ENCODE peak calls at places on chromosomes 16 and 17, in seven cellular contexts. P, Q, U, W, R, O and S are unnamed samples.
A peak's percentile ranks its signal among the peaks of the same experiment; 100 is the strongest.

GRCh38 chr16:14015461-14015860 is 55.7 kb upstream of the MRTFB start:
- DNase-seq in W (no peak), R (no peak), Q (no peak), U (no peak), O (no peak), P (no peak), S (no peak)

GRCh38 chr16:57618306-57619132 is 9.9 kb upstream of the ADGRG1 start:
- DNase-seq in O (no peak), R (no peak), W (no peak), Q (no peak), U (no peak), P (no peak), S (no peak)

GRCh38 chr17:77718669-77718961 is 239.9 kb upstream of the TNRC6C start:
- DNase-seq in W (no peak), O (no peak), U (no peak), R (no peak), Q (no peak), P (no peak), S (no peak)

GRCh38 chr17:75994802-75995350 is 5.8 kb upstream of the CDK3 start:
- DNase-seq in R (no peak), W (no peak), U (no peak), Q (no peak), P (no peak), O (no peak), S (no peak)

GRCh38 chr17:61451538-61452300 is 503 bp upstream of the TBX4 start:
- DNase-seq in Q (no peak), P (no peak), R (peak; percentile 64), U (no peak), W (no peak), O (no peak), S (no peak)

GRCh38 chr17:81189670-81190530 is 23.9 kb upstream of the AATK start:
- DNase-seq in Q (no peak), U (peak; percentile 10), O (no peak), R (peak; percentile 49), P (no peak), W (no peak), S (no peak)

GRCh38 chr16:5581963-5582362 is 484.4 kb upstream of the EEF2KMT start:
- DNase-seq in O (no peak), P (no peak), R (no peak), W (no peak), Q (no peak), U (no peak), S (no peak)

GRCh38 chr16:27547134-27547533 is 2.6 kb downstream of the GTF3C1 start:
- DNase-seq in W (peak; percentile 39), O (no peak), U (no peak), R (no peak), P (peak; percentile 22), Q (peak; percentile 45), S (no peak)

GRCh38 chr16:66489818-66490217 is 60.1 kb downstream of the TK2 start:
- DNase-seq in P (no peak), R (no peak), O (no peak), U (no peak), W (no peak), Q (no peak), S (no peak)

GRCh38 chr17:55664287-55664686 is 58.4 kb downstream of the TMEM100 start:
- DNase-seq in W (no peak), R (no peak), U (no peak), Q (no peak), P (no peak), O (no peak), S (no peak)

GRCh38 chr16:80656731-80657150 is 115.9 kb downstream of the DYNLRB2 start:
- DNase-seq in P (no peak), R (peak; percentile 11), W (no peak), U (no peak), Q (no peak), O (no peak), S (no peak)

GRCh38 chr17:64212122-64212521 is 50.9 kb downstream of the TEX2 start:
- DNase-seq in Q (peak; percentile 70), R (no peak), U (no peak), P (no peak), W (no peak), O (no peak), S (no peak)

GRCh38 chr16:29256501-29256981 is 150.0 kb downstream of the NPIPB11 start:
- DNase-seq in Q (no peak), P (peak; percentile 26), U (no peak), O (no peak), W (no peak), R (peak; percentile 37), S (no peak)

GRCh38 chr16:27315333-27316037 is 1.7 kb downstream of the IL4R start:
- DNase-seq in P (no peak), R (peak; percentile 38), Q (peak; percentile 55), W (no peak), O (no peak), U (peak; percentile 64), S (no peak)

GRCh38 chr17:69269174-69269998 is 40.8 kb upstream of the ABCA10 start:
- DNase-seq in R (no peak), P (no peak), W (peak; percentile 27), U (no peak), O (no peak), Q (peak; percentile 29), S (no peak)

GRCh38 chr17:43170766-43171681 is at the start of gene NBR1:
- DNase-seq in W (peak; percentile 97), U (peak; percentile 93), R (peak; percentile 99), O (peak; percentile 96), Q (peak; percentile 96), P (peak; percentile 95), S (peak; percentile 83)
- TF ChIP-seq CTCF in W (peak; percentile 7), U (no peak), R (peak; percentile 28), O (peak; percentile 27), Q (peak; percentile 56), P (peak; percentile 45), S (no peak)

GRCh38 chr16:77807-78443 is at the start of gene MPG:
- DNase-seq in O (peak; percentile 60), W (no peak), U (peak; percentile 91), P (peak; percentile 89), Q (peak; percentile 70), R (peak; percentile 77), S (no peak)
- TF ChIP-seq CTCF in O (no peak), W (no peak), U (no peak), P (no peak), Q (no peak), R (no peak), S (no peak)

DNA sequence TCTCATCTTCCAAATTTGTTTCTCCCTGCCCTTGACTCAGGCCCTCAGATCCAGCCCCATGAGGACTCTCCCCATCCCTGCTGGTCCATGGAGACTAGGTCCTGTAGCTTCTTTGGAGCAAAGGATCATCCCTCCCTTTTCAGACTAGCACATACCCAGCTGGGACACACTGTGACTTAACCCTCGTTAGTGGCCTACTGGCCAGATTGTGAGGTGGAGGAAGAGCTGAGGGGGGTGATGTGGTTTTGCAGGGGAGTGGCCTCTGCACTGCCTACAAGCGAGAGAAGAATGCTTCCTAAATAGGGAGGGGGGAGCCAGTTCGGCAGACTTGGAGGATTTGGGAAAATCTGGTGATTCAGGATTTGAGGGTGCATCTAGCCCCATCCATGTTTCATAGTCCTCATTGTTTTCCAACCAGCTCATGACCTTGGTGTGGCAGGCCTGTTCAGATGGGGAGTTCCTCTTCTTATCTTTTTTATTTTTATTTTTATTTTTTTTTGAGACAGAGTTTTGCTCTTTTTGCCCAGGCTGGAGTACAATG is 47.8 kb upstream of the SLC47A1 start:
- DNase-seq in O (no peak), Q (no peak), W (no peak), R (no peak), P (no peak), U (no peak), S (no peak)
- TF ChIP-seq CTCF in O (no peak), Q (no peak), W (no peak), R (no peak), P (no peak), U (no peak), S (no peak)

GRCh38 chr16:89330177-89330856 is 112.8 kb downstream of the ZNF778 start:
- DNase-seq in O (no peak), P (no peak), R (peak; percentile 60), U (no peak), W (no peak), Q (no peak), S (no peak)
- TF ChIP-seq CTCF in O (no peak), P (no peak), R (no peak), U (no peak), W (no peak), Q (no peak), S (no peak)

DNA sequence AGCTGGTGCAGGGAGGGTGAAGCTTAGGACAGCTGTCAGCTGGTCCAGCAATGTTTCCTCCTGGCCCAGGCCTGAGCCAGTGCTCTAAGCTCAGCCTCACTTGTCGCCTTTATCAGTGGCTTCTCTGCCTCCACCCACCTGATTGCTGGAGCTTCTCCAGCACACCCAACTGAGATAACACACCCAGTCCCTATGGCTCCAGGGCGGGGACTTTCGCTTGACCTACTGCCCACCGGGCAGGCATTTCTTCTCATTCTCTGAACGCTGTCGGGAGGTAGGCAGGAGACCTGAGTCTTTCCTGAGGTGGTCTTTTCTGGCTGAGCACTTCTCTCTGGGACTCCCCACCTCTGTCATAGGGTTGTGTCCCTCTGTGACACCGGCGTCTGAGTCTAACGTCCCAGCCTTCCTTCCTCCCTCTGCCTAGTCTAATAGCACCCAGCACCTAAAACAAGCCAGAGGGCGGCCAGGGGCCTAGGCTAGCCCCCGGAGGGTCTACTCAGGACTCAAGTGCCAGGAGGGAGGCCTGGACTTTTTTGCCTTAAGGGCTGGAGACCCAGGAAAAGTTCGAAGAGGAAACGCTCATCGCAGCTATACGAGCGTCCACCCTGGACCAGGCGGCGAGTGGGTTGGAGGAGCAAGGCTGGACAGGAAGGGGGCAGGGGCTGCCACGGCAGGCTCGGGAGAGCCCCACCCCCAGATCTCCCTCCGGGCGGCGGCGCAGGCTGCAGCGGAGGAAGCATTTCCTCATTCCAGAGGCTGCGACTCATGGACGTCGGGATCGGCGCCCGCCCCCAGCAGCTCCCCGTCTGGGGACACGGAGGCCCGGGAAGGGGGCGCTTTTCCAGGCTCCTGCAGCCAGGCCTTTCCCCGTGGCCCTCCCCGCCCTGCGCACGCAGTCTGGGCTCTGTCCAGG is 756 bp downstream of the TAX1BP3 start:
- DNase-seq in R (peak; percentile 83), W (peak; percentile 79), O (peak; percentile 62), U (peak; percentile 92), Q (peak; percentile 91), P (peak; percentile 93), S (no peak)
- TF ChIP-seq CTCF in R (no peak), W (no peak), O (no peak), U (no peak), Q (peak; percentile 49), P (no peak), S (no peak)